ENCODE peak calls at places on chromosomes 7 and 10, in four cellular contexts. P is choroid plexus epithelial cell, U is AG04449, N is tibial nerve. Q is an unnamed sample.
A peak's percentile ranks its signal among the peaks of the same experiment; 100 is the strongest.

GRCh38 chr7:102122026-102122425 is 164.6 kb upstream of the SH2B2 start:
- DNase-seq in P (peak; percentile 73), N (no peak), U (no peak), Q (peak; percentile 51)

GRCh38 chr10:85615556-85615955 is 751.0 kb downstream of the GRID1 start:
- DNase-seq in U (no peak), N (no peak), P (no peak), Q (no peak)

GRCh38 chr10:89391882-89392756 is at the start of gene IFIT1:
- DNase-seq in P (peak; percentile 98), U (peak; percentile 85), N (peak; percentile 73), Q (peak; percentile 93)

GRCh38 chr7:31782411-31782991 is 95.5 kb downstream of the PPP1R17 start:
- DNase-seq in U (no peak), N (no peak), P (peak; percentile 70), Q (peak; percentile 68)

GRCh38 chr7:148914208-148914777 is 30.2 kb upstream of the EZH2 start:
- DNase-seq in U (no peak), N (no peak), P (peak; percentile 83), Q (peak; percentile 33)

GRCh38 chr10:44922826-44923545 is 11.8 kb downstream of the TMEM72 start:
- DNase-seq in N (no peak), U (no peak), P (no peak), Q (no peak)

GRCh38 chr10:31490858-31491504 is 172.0 kb downstream of the ZEB1 start:
- DNase-seq in U (no peak), P (peak; percentile 85), N (no peak), Q (peak; percentile 55)

GRCh38 chr7:27252935-27253333 is 10.3 kb downstream of the EVX1 start:
- DNase-seq in U (no peak), N (no peak), P (no peak), Q (no peak)

GRCh38 chr10:118408145-118408544 is 66.0 kb upstream of the FAM204A start:
- DNase-seq in N (no peak), P (no peak), U (no peak), Q (no peak)

GRCh38 chr7:226281-226882 is 34.0 kb downstream of the FAM20C start:
- DNase-seq in N (no peak), P (peak; percentile 69), U (no peak), Q (peak; percentile 44)

GRCh38 chr7:158106272-158106671 is 481.4 kb downstream of the PTPRN2 start:
- DNase-seq in N (no peak), U (no peak), P (no peak), Q (no peak)

GRCh38 chr7:90677742-90678439 is 81.8 kb downstream of the CDK14 start:
- DNase-seq in U (no peak), P (no peak), N (no peak), Q (no peak)

GRCh38 chr10:47335906-47336305 is 12.3 kb upstream of the RBP3 start:
- DNase-seq in U (no peak), N (no peak), P (no peak), Q (no peak)

GRCh38 chr7:72446566-72447462 is 34.7 kb upstream of the CALN1 start:
- DNase-seq in U (no peak), P (no peak), N (no peak), Q (no peak)

GRCh38 chr7:99123571-99124033 is 20.3 kb downstream of the SMURF1 start:
- DNase-seq in P (peak; percentile 78), N (no peak), U (no peak), Q (peak; percentile 60)

GRCh38 chr7:104845541-104845940 is 168.5 kb upstream of the KMT2E start:
- DNase-seq in U (no peak), P (no peak), N (no peak), Q (no peak)

GRCh38 chr10:92222603-92223275 is 68.1 kb downstream of the CPEB3 start:
- DNase-seq in N (no peak), U (no peak), P (peak; percentile 74), Q (peak; percentile 71)

GRCh38 chr10:51617576-51618298 is 81.7 kb downstream of the CSTF2T start:
- DNase-seq in P (no peak), U (no peak), N (no peak), Q (no peak)

GRCh38 chr10:133166828-133167692 is 7.0 kb downstream of the KNDC1 start:
- DNase-seq in U (no peak), N (no peak), P (no peak), Q (no peak)

GRCh38 chr10:60123668-60124067 is 217.3 kb upstream of the CCDC6 start:
- DNase-seq in N (no peak), P (no peak), U (no peak), Q (no peak)

GRCh38 chr7:55190511-55191160 is 171.8 kb downstream of the EGFR start:
- DNase-seq in N (no peak), U (no peak), P (no peak), Q (no peak)

GRCh38 chr7:28630350-28630749 is 218.0 kb downstream of the CREB5 start:
- DNase-seq in P (peak; percentile 41), U (no peak), N (no peak), Q (peak; percentile 64)

GRCh38 chr10:1363466-1364121 is 307.4 kb downstream of the WDR37 start:
- DNase-seq in N (no peak), P (no peak), U (no peak), Q (no peak)

GRCh38 chr10:68327889-68328786 is 3.7 kb upstream of the HNRNPH3 start:
- DNase-seq in P (peak; percentile 84), N (peak; percentile 61), U (no peak), Q (peak; percentile 84)

GRCh38 chr7:106009511-106010226 is 46.6 kb downstream of the CDHR3 start:
- DNase-seq in U (peak; percentile 92), N (peak; percentile 64), P (peak; percentile 96), Q (peak; percentile 98)

GRCh38 chr10:36451391-36451790 is 674.0 kb upstream of the ANKRD30A start:
- DNase-seq in P (no peak), U (no peak), N (no peak), Q (no peak)

GRCh38 chr7:43716598-43716997 is 12.7 kb downstream of the COA1 start:
- DNase-seq in N (no peak), P (no peak), U (no peak), Q (no peak)
- H3K4me3 ChIP-seq in N (no peak overlapping the region), P (no peak overlapping the region), U (no peak overlapping the region), Q (no peak overlapping the region)

GRCh38 chr7:131629203-131629871 is 72.9 kb upstream of the PODXL start:
- DNase-seq in N (no peak), P (peak; percentile 45), U (no peak), Q (peak; percentile 57)
- H3K4me3 ChIP-seq in N (no peak overlapping the region), P (no peak overlapping the region), U (no peak overlapping the region), Q (no peak overlapping the region)

GRCh38 chr10:8360814-8361509 is 306.5 kb downstream of the GATA3 start:
- DNase-seq in P (no peak), N (no peak), U (no peak), Q (no peak)
- H3K4me3 ChIP-seq in P (no peak overlapping the region), N (no peak overlapping the region), U (no peak overlapping the region), Q (no peak overlapping the region)

GRCh38 chr7:132655071-132655761 is 78.9 kb upstream of the PLXNA4 start:
- DNase-seq in P (peak; percentile 76), N (peak; percentile 31), U (no peak), Q (peak; percentile 23)
- H3K4me3 ChIP-seq in P (peak overlapping the region; percentile 38), N (no peak overlapping the region), U (no peak overlapping the region), Q (no peak overlapping the region)

DNA sequence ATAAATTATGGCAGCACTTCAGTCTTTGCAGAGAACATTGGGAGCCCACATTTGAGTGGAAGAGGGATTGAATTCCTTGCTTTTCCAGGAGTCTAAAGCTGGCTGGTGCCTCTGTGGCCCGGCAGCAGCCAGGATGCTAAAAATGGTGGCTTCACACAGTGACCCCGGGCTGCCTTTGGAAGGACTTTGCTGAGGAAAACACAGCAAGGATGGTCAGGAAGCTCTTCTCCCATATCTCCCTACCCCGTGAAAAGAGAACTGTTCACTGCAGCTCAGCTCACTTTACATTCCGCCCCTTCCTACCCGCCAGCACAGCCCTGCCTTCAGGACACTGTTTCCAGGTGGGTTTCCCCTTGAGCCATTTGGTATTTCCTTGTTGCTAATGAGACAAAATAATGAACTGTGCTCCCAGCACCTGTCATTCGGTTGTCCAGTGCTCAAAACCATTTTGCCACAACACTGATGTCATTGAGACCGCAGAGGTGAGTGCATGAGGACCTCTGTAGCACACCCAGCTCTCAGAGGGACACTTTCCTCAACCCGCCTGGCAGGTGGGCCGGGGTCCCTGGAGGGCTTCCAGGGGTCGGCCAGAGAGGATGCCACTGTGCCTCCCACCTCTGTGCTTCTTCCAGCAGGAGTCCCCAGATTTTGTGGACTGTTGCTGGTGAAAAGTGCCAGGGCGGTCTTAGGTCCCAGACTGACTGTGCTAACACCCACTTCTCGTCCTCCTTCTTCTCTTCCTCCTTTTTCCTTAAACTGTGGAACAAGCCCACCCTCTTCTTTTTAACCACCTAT is 255.7 kb upstream of the PPP2R2D start:
- DNase-seq in N (no peak), P (no peak), U (no peak), Q (no peak)
- H3K4me3 ChIP-seq in N (no peak overlapping the region), P (no peak overlapping the region), U (no peak overlapping the region), Q (no peak overlapping the region)

DNA sequence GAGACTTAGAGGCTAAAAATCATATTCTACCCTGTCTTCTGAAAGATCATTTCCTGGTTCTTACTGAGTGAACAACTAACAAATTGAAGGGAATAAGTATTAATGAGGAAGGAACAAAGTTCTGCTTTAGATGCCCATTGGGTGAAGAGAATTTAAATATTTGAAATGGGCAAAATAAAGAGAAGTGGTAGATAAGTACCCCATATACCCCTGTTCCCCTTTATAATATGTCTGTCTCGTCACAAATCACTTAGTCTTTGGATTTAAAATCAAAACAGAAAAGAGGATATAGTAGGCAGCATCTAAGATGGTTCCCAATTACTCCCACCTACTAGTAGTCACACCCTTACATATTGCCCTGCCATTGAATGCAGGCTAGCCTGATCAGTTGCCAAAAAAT is 13.3 kb downstream of the TES start:
- DNase-seq in P (no peak), N (no peak), U (no peak), Q (no peak)
- H3K4me3 ChIP-seq in P (no peak overlapping the region), N (no peak overlapping the region), U (no peak overlapping the region), Q (no peak overlapping the region)

DNA sequence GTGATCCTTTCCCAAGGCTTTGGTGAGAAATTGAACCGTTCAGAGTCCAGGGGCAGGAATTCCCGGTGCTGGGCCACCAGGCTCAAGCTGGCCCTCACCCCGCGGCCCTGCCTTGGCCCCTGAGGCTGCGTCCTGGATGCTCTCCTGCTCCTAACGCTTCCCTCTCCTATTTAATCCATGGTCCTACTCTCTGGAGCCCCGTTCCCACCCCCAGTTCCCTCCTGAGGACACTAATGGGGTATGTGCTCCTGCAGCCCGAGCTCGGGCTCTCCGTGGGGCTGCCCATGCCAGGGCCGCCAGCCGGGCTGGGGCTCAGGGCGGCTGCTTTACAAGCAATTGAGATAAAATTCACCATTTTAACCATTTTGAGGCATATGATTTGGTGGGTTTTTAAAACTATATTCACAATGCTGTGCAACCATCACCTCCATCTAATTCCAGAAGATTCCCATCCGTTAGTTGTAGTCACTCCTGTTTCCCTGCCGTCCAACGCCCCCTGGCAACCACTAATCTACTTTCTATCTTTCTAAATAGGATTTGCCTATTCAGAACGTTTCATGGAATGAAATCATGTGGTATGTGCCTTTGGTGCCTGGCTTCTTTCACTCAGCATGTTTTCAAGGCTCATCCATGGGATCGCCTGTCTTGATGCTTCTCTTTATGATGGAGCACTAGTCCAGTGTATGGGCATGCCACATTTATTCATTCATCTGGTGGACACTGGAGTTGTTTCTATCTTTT is 33.0 kb downstream of the ADAMTS14 start:
- DNase-seq in U (no peak), P (no peak), N (no peak), Q (no peak)
- H3K4me3 ChIP-seq in U (no peak overlapping the region), P (no peak overlapping the region), N (no peak overlapping the region), Q (no peak overlapping the region)

GRCh38 chr7:143383642-143383957 is 2.5 kb downstream of the ZYX start:
- DNase-seq in U (no peak), N (no peak), P (no peak), Q (no peak)

GRCh38 chr7:143384148-143384547 is 3.0 kb downstream of the ZYX start:
- DNase-seq in N (no peak), P (peak; percentile 58), U (no peak), Q (no peak)

GRCh38 chr7:143382791-143383641 is 1.9 kb downstream of the ZYX start:
- DNase-seq in U (no peak), N (no peak), P (no peak), Q (no peak)

GRCh38 chr7:143385891-143386781 is 5.0 kb downstream of the ZYX start:
- DNase-seq in N (no peak), P (peak; percentile 84), U (no peak), Q (no peak)

GRCh38 chr7:143384741-143385631 is 3.8 kb downstream of the ZYX start:
- DNase-seq in U (no peak), P (peak; percentile 76), N (no peak), Q (no peak)
- H3K4me3 ChIP-seq in U (peak overlapping the region; percentile 91), P (peak overlapping the region; percentile 86), N (peak overlapping the region; percentile 2), Q (peak overlapping the region; percentile 89)

Q was measured in AG10803.